ENCODE peak calls at places on chromosomes 2 and 18, in nine cellular contexts. One of them, this sample, is unnamed.

GRCh38 chr2:116809074-116809473 is 1005.4 kb upstream of the DDX18 start:
- DNase-seq in body of pancreas: no peak
- DNase-seq in right cardiac atrium: no peak
- DNase-seq in tibial artery: no peak
- DNase-seq in AG04450: no peak
- DNase-seq in cardiac muscle cell: no peak
- DNase-seq in GM23248: no peak
- DNase-seq in uterus: no peak
- DNase-seq in colonic mucosa: no peak
- DNase-seq in this sample: no peak

GRCh38 chr2:146004470-146004869 is 1484.6 kb upstream of the ZEB2 start:
- DNase-seq in body of pancreas: no peak
- DNase-seq in right cardiac atrium: no peak
- DNase-seq in tibial artery: no peak
- DNase-seq in AG04450: peak; percentile 30
- DNase-seq in cardiac muscle cell: peak; percentile 66
- DNase-seq in GM23248: peak; percentile 28
- DNase-seq in uterus: no peak
- DNase-seq in colonic mucosa: no peak
- DNase-seq in this sample: no peak

GRCh38 chr2:198917926-198918325 is 539.8 kb downstream of the SATB2 start:
- DNase-seq in body of pancreas: no peak
- DNase-seq in right cardiac atrium: no peak
- DNase-seq in tibial artery: no peak
- DNase-seq in AG04450: no peak
- DNase-seq in cardiac muscle cell: no peak
- DNase-seq in GM23248: no peak
- DNase-seq in uterus: no peak
- DNase-seq in colonic mucosa: no peak
- DNase-seq in this sample: no peak

GRCh38 chr2:235740821-235741220 is 247.0 kb downstream of the AGAP1 start:
- DNase-seq in body of pancreas: no peak
- DNase-seq in right cardiac atrium: no peak
- DNase-seq in tibial artery: no peak
- DNase-seq in AG04450: no peak
- DNase-seq in cardiac muscle cell: no peak
- DNase-seq in GM23248: no peak
- DNase-seq in uterus: no peak
- DNase-seq in colonic mucosa: no peak
- DNase-seq in this sample: no peak

GRCh38 chr2:181613241-181613640 is 43.7 kb downstream of the CERKL start:
- DNase-seq in body of pancreas: no peak
- DNase-seq in right cardiac atrium: no peak
- DNase-seq in tibial artery: no peak
- DNase-seq in AG04450: no peak
- DNase-seq in cardiac muscle cell: no peak
- DNase-seq in GM23248: no peak
- DNase-seq in uterus: no peak
- DNase-seq in colonic mucosa: no peak
- DNase-seq in this sample: no peak

GRCh38 chr2:67346718-67347407 is 50.3 kb upstream of the ETAA1 start:
- DNase-seq in body of pancreas: no peak
- DNase-seq in right cardiac atrium: no peak
- DNase-seq in tibial artery: no peak
- DNase-seq in AG04450: no peak
- DNase-seq in cardiac muscle cell: no peak
- DNase-seq in GM23248: peak; percentile 60
- DNase-seq in uterus: no peak
- DNase-seq in colonic mucosa: no peak
- DNase-seq in this sample: no peak

GRCh38 chr2:181789827-181790448 is 101.6 kb upstream of the ITPRID2 start:
- DNase-seq in body of pancreas: no peak
- DNase-seq in right cardiac atrium: no peak
- DNase-seq in tibial artery: no peak
- DNase-seq in AG04450: no peak
- DNase-seq in cardiac muscle cell: no peak
- DNase-seq in GM23248: no peak
- DNase-seq in uterus: no peak
- DNase-seq in colonic mucosa: no peak
- DNase-seq in this sample: no peak

GRCh38 chr2:10444463-10444862 is 3.7 kb downstream of the ODC1 start:
- DNase-seq in body of pancreas: no peak
- DNase-seq in right cardiac atrium: no peak
- DNase-seq in tibial artery: no peak
- DNase-seq in AG04450: no peak
- DNase-seq in cardiac muscle cell: no peak
- DNase-seq in GM23248: peak; percentile 28
- DNase-seq in uterus: no peak
- DNase-seq in colonic mucosa: no peak
- DNase-seq in this sample: no peak

GRCh38 chr2:217669831-217670230 is 333.0 kb downstream of the TNS1 start:
- DNase-seq in body of pancreas: no peak
- DNase-seq in right cardiac atrium: no peak
- DNase-seq in tibial artery: no peak
- DNase-seq in AG04450: no peak
- DNase-seq in cardiac muscle cell: no peak
- DNase-seq in GM23248: peak; percentile 46
- DNase-seq in uterus: no peak
- DNase-seq in colonic mucosa: no peak
- DNase-seq in this sample: no peak

GRCh38 chr2:37171624-37171950 is 14.8 kb upstream of the EIF2AK2 start:
- DNase-seq in body of pancreas: no peak
- DNase-seq in right cardiac atrium: no peak
- DNase-seq in tibial artery: no peak
- DNase-seq in AG04450: no peak
- DNase-seq in cardiac muscle cell: no peak
- DNase-seq in GM23248: no peak
- DNase-seq in uterus: no peak
- DNase-seq in colonic mucosa: no peak
- DNase-seq in this sample: no peak

GRCh38 chr2:189204322-189204941 is 24.9 kb upstream of the COL5A2 start:
- DNase-seq in body of pancreas: no peak
- DNase-seq in right cardiac atrium: no peak
- DNase-seq in tibial artery: no peak
- DNase-seq in AG04450: no peak
- DNase-seq in cardiac muscle cell: peak; percentile 46
- DNase-seq in GM23248: peak; percentile 74
- DNase-seq in uterus: no peak
- DNase-seq in colonic mucosa: no peak
- DNase-seq in this sample: no peak

GRCh38 chr2:177433402-177433801 is 40.8 kb downstream of the AGPS start:
- DNase-seq in body of pancreas: no peak
- DNase-seq in right cardiac atrium: no peak
- DNase-seq in tibial artery: no peak
- DNase-seq in AG04450: no peak
- DNase-seq in cardiac muscle cell: no peak
- DNase-seq in GM23248: peak; percentile 11
- DNase-seq in uterus: no peak
- DNase-seq in colonic mucosa: no peak
- DNase-seq in this sample: no peak

GRCh38 chr2:177427316-177427715 is 34.7 kb downstream of the AGPS start:
- DNase-seq in body of pancreas: no peak
- DNase-seq in right cardiac atrium: no peak
- DNase-seq in tibial artery: no peak
- DNase-seq in AG04450: no peak
- DNase-seq in cardiac muscle cell: no peak
- DNase-seq in GM23248: no peak
- DNase-seq in uterus: no peak
- DNase-seq in colonic mucosa: no peak
- DNase-seq in this sample: no peak

GRCh38 chr2:177430425-177430824 is 37.9 kb downstream of the AGPS start:
- DNase-seq in body of pancreas: no peak
- DNase-seq in right cardiac atrium: no peak
- DNase-seq in tibial artery: no peak
- DNase-seq in AG04450: no peak
- DNase-seq in cardiac muscle cell: peak; percentile 43
- DNase-seq in GM23248: no peak
- DNase-seq in uterus: no peak
- DNase-seq in colonic mucosa: no peak
- DNase-seq in this sample: no peak

GRCh38 chr2:177432703-177433102 is 40.1 kb downstream of the AGPS start:
- DNase-seq in body of pancreas: no peak
- DNase-seq in right cardiac atrium: no peak
- DNase-seq in tibial artery: no peak
- DNase-seq in AG04450: no peak
- DNase-seq in cardiac muscle cell: no peak
- DNase-seq in GM23248: no peak
- DNase-seq in uterus: no peak
- DNase-seq in colonic mucosa: no peak
- DNase-seq in this sample: no peak

GRCh38 chr2:177429688-177430325 is 37.2 kb downstream of the AGPS start:
- DNase-seq in body of pancreas: no peak
- DNase-seq in right cardiac atrium: no peak
- DNase-seq in tibial artery: no peak
- DNase-seq in AG04450: peak; percentile 89
- DNase-seq in cardiac muscle cell: peak; percentile 94
- DNase-seq in GM23248: peak; percentile 94
- DNase-seq in uterus: no peak
- DNase-seq in colonic mucosa: no peak
- DNase-seq in this sample: no peak
- H3K9me3 ChIP-seq in body of pancreas: no peaks in the 10 kb centered on the region
- H3K9me3 ChIP-seq in right cardiac atrium: no peaks in the 10 kb centered on the region
- H3K9me3 ChIP-seq in tibial artery: peaks cover 3% of the 10 kb centered on the region
- H3K9me3 ChIP-seq in AG04450: peaks cover 8% of the 10 kb centered on the region
- H3K9me3 ChIP-seq in cardiac muscle cell: no peaks in the 10 kb centered on the region
- H3K9me3 ChIP-seq in GM23248: no peaks in the 10 kb centered on the region
- H3K9me3 ChIP-seq in uterus: no peaks in the 10 kb centered on the region
- H3K9me3 ChIP-seq in colonic mucosa: no peaks in the 10 kb centered on the region
- H3K9me3 ChIP-seq in this sample: no peaks in the 10 kb centered on the region

GRCh38 chr18:59061914-59062642 is 77.6 kb upstream of the SEC11C start:
- DNase-seq in body of pancreas: no peak
- DNase-seq in right cardiac atrium: no peak
- DNase-seq in tibial artery: no peak
- DNase-seq in AG04450: no peak
- DNase-seq in cardiac muscle cell: no peak
- DNase-seq in GM23248: no peak
- DNase-seq in uterus: no peak
- DNase-seq in colonic mucosa: no peak
- DNase-seq in this sample: no peak

GRCh38 chr18:59065684-59066083 is 74.0 kb upstream of the SEC11C start:
- DNase-seq in body of pancreas: no peak
- DNase-seq in right cardiac atrium: no peak
- DNase-seq in tibial artery: no peak
- DNase-seq in AG04450: no peak
- DNase-seq in cardiac muscle cell: no peak
- DNase-seq in GM23248: no peak
- DNase-seq in uterus: no peak
- DNase-seq in colonic mucosa: no peak
- DNase-seq in this sample: no peak

GRCh38 chr18:59063912-59064311 is 75.8 kb upstream of the SEC11C start:
- DNase-seq in body of pancreas: no peak
- DNase-seq in right cardiac atrium: no peak
- DNase-seq in tibial artery: no peak
- DNase-seq in AG04450: no peak
- DNase-seq in cardiac muscle cell: no peak
- DNase-seq in GM23248: no peak
- DNase-seq in uterus: no peak
- DNase-seq in colonic mucosa: no peak
- DNase-seq in this sample: no peak

GRCh38 chr18:59062643-59063006 is 77.1 kb upstream of the SEC11C start:
- DNase-seq in body of pancreas: no peak
- DNase-seq in right cardiac atrium: no peak
- DNase-seq in tibial artery: no peak
- DNase-seq in AG04450: no peak
- DNase-seq in cardiac muscle cell: no peak
- DNase-seq in GM23248: no peak
- DNase-seq in uterus: no peak
- DNase-seq in colonic mucosa: no peak
- DNase-seq in this sample: no peak

DNA sequence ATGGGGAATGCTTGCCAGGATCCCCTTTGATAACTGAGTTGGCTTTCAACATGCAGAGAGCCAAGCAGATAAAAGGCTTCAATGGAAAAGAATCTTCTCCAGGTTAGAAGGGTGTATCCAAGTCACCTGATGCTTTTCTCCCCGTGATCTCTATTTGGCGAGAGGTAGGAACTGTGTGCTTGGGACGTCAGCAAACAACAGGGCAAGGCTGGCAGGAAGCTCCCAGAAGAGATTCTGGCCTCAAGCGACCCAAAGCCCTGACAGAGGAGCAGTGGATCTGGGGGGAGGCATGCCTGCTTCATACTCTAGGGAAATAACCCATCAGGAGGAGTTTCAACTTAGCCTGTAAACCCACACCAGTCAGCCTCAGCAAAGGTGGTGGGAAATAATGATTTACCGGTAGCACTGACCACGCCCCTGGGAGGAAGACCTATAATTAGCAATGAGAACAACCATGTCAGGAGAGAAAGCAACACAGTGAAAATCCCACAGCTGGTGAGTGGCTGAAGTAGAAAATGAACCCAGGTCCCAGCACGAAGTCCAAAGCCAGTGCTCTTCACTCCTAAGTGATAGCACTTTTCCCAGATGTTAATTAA is 76.3 kb upstream of the SEC11C start:
- DNase-seq in body of pancreas: no peak
- DNase-seq in right cardiac atrium: no peak
- DNase-seq in tibial artery: no peak
- DNase-seq in AG04450: no peak
- DNase-seq in cardiac muscle cell: no peak
- DNase-seq in GM23248: no peak
- DNase-seq in uterus: no peak
- DNase-seq in colonic mucosa: no peak
- DNase-seq in this sample: no peak
- H3K27ac ChIP-seq in body of pancreas: no peak overlapping the region
- H3K27ac ChIP-seq in right cardiac atrium: no peak overlapping the region
- H3K27ac ChIP-seq in tibial artery: no peak overlapping the region
- H3K27ac ChIP-seq in AG04450: no peak overlapping the region
- H3K27ac ChIP-seq in cardiac muscle cell: no peak overlapping the region
- H3K27ac ChIP-seq in GM23248: no peak overlapping the region
- H3K27ac ChIP-seq in uterus: peak overlapping the region; percentile 28
- H3K27ac ChIP-seq in colonic mucosa: no peak overlapping the region
- H3K27ac ChIP-seq in this sample: no peak overlapping the region

DNA sequence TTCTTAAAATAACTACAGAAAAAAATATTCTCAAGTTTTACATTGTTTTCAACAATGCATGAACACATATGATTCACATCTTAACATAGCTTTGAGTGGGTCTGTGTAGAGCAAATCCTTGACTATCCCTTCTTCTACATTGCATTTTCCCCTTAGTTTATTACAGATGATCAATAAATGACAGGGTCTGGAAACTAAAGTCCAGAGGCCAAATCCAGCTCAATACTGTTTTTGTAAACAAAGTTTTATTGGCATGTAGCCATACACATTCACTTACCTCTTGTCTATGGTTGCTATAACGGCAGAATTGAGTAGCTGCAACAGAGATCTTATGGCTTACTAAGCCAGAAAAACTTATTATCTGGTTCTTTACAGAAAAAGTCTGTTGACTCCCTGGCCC is 12.9 kb downstream of the FANCL start:
- DNase-seq in body of pancreas: no peak
- DNase-seq in right cardiac atrium: no peak
- DNase-seq in tibial artery: no peak
- DNase-seq in AG04450: no peak
- DNase-seq in cardiac muscle cell: no peak
- DNase-seq in GM23248: no peak
- DNase-seq in uterus: no peak
- DNase-seq in colonic mucosa: no peak
- DNase-seq in this sample: no peak
- H3K4me3 ChIP-seq in body of pancreas: no peak overlapping the region
- H3K4me3 ChIP-seq in right cardiac atrium: no peak overlapping the region
- H3K4me3 ChIP-seq in tibial artery: no peak overlapping the region
- H3K4me3 ChIP-seq in AG04450: no peak overlapping the region
- H3K4me3 ChIP-seq in cardiac muscle cell: no peak overlapping the region
- H3K4me3 ChIP-seq in GM23248: no peak overlapping the region
- H3K4me3 ChIP-seq in uterus: no peak overlapping the region
- H3K4me3 ChIP-seq in colonic mucosa: no peak overlapping the region
- H3K4me3 ChIP-seq in this sample: no peak overlapping the region

GRCh38 chr2:176155341-176156044 is 1.6 kb upstream of the HOXD3 start:
- DNase-seq in body of pancreas: no peak
- DNase-seq in right cardiac atrium: no peak
- DNase-seq in tibial artery: no peak
- DNase-seq in AG04450: no peak
- DNase-seq in cardiac muscle cell: no peak
- DNase-seq in GM23248: no peak
- DNase-seq in uterus: no peak
- DNase-seq in colonic mucosa: no peak
- DNase-seq in this sample: no peak
- H3K9me3 ChIP-seq in body of pancreas: no peaks in the 10 kb centered on the region
- H3K9me3 ChIP-seq in right cardiac atrium: no peaks in the 10 kb centered on the region
- H3K9me3 ChIP-seq in tibial artery: no peaks in the 10 kb centered on the region
- H3K9me3 ChIP-seq in AG04450: peaks cover 14% of the 10 kb centered on the region
- H3K9me3 ChIP-seq in cardiac muscle cell: peaks cover 3% of the 10 kb centered on the region
- H3K9me3 ChIP-seq in GM23248: no peaks in the 10 kb centered on the region
- H3K9me3 ChIP-seq in uterus: no peaks in the 10 kb centered on the region
- H3K9me3 ChIP-seq in colonic mucosa: no peaks in the 10 kb centered on the region
- H3K9me3 ChIP-seq in this sample: no peaks in the 10 kb centered on the region